ENCODE peak calls at places on chromosomes 2 and 18, in six cellular contexts. Q is transverse colon, V is brain microvascular endothelial cell, J is coronary artery, G is sigmoid colon, N is cardiac muscle cell. Z is an unnamed sample.

GRCh38 chr2:20617892-20618467 is 32.9 kb downstream of the HS1BP3 start:
- DNase-seq in Q (peak; percentile 92), V (peak; percentile 98), J (peak; percentile 100), G (peak; percentile 100), N (peak; percentile 100), Z (peak; percentile 99)

GRCh38 chr2:240898108-240898730 is 2.3 kb upstream of the MAB21L4 start:
- DNase-seq in Q (peak; percentile 35), V (no peak), J (no peak), G (peak; percentile 68), N (no peak), Z (no peak)

GRCh38 chr2:162085090-162085891 is 11.3 kb upstream of the DPP4 start:
- DNase-seq in Q (no peak), V (peak; percentile 60), J (no peak), G (no peak), N (peak; percentile 85), Z (no peak)

GRCh38 chr2:36492216-36492945 is 105.6 kb downstream of the FEZ2 start:
- DNase-seq in Q (no peak), V (no peak), J (no peak), G (no peak), N (peak; percentile 31), Z (no peak)

GRCh38 chr2:40440835-40441234 is 11.1 kb downstream of the SLC8A1 start:
- DNase-seq in Q (no peak), V (no peak), J (no peak), G (no peak), N (no peak), Z (no peak)

GRCh38 chr2:53600835-53601234 is 166.8 kb upstream of the CHAC2 start:
- DNase-seq in Q (no peak), V (peak; percentile 29), J (no peak), G (no peak), N (no peak), Z (no peak)

GRCh38 chr2:98020516-98020915 is 24.8 kb upstream of the TMEM131 start:
- DNase-seq in Q (peak; percentile 63), V (no peak), J (no peak), G (no peak), N (no peak), Z (no peak)

GRCh38 chr2:152718047-152718908 is at the start of gene ARL6IP6:
- DNase-seq in Q (peak; percentile 95), V (peak; percentile 90), J (peak; percentile 97), G (peak; percentile 95), N (peak; percentile 92), Z (peak; percentile 98)

GRCh38 chr2:136395590-136395989 is 277.6 kb upstream of the CXCR4 start:
- DNase-seq in Q (no peak), V (no peak), J (no peak), G (no peak), N (no peak), Z (no peak)

GRCh38 chr18:70459251-70459650 is 170.4 kb downstream of the SOCS6 start:
- DNase-seq in Q (no peak), V (no peak), J (no peak), G (no peak), N (no peak), Z (no peak)

GRCh38 chr2:215401896-215402379 is 33.9 kb downstream of the FN1 start:
- DNase-seq in Q (no peak), V (peak; percentile 71), J (no peak), G (no peak), N (peak; percentile 89), Z (no peak)

GRCh38 chr2:163441603-163442002 is 294.2 kb downstream of the FIGN start:
- DNase-seq in Q (no peak), V (no peak), J (no peak), G (no peak), N (no peak), Z (no peak)

GRCh38 chr18:57909620-57910019 is 106.5 kb upstream of the ATP8B1 start:
- DNase-seq in Q (no peak), V (peak; percentile 53), J (peak; percentile 36), G (no peak), N (peak; percentile 7), Z (no peak)

GRCh38 chr18:79397288-79397829 is 1.6 kb downstream of the NFATC1 start:
- DNase-seq in Q (no peak), V (no peak), J (no peak), G (peak; percentile 64), N (no peak), Z (peak; percentile 69)

GRCh38 chr2:204730588-204730987 is 185.3 kb downstream of the PARD3B start:
- DNase-seq in Q (no peak), V (no peak), J (no peak), G (no peak), N (no peak), Z (no peak)

GRCh38 chr2:171579481-171579880 is 57.2 kb downstream of the CYBRD1 start:
- DNase-seq in Q (no peak), V (no peak), J (no peak), G (no peak), N (no peak), Z (no peak)

GRCh38 chr2:105175231-105175630 is 66.3 kb upstream of the GPR45 start:
- DNase-seq in Q (no peak), V (no peak), J (no peak), G (no peak), N (no peak), Z (no peak)

GRCh38 chr2:111054791-111055627 is 65.7 kb upstream of the BCL2L11 start:
- DNase-seq in Q (no peak), V (no peak), J (no peak), G (no peak), N (no peak), Z (peak; percentile 73)

GRCh38 chr2:129935118-129935517 is 44.3 kb upstream of the RAB6C start:
- DNase-seq in Q (no peak), V (no peak), J (no peak), G (no peak), N (peak; percentile 24), Z (no peak)

GRCh38 chr2:10982931-10983701 is 71.4 kb downstream of the KCNF1 start:
- DNase-seq in Q (peak; percentile 25), V (no peak), J (no peak), G (peak; percentile 80), N (peak; percentile 45), Z (no peak)

GRCh38 chr2:10985260-10985659 is 73.5 kb downstream of the KCNF1 start:
- DNase-seq in Q (no peak), V (no peak), J (no peak), G (no peak), N (no peak), Z (no peak)

GRCh38 chr2:10981941-10982381 is 70.2 kb downstream of the KCNF1 start:
- DNase-seq in Q (no peak), V (no peak), J (no peak), G (no peak), N (no peak), Z (no peak)

GRCh38 chr2:10984418-10985130 is 72.8 kb downstream of the KCNF1 start:
- DNase-seq in Q (no peak), V (no peak), J (no peak), G (no peak), N (no peak), Z (no peak)

GRCh38 chr2:10983711-10984110 is 72.0 kb downstream of the KCNF1 start:
- DNase-seq in Q (no peak), V (no peak), J (no peak), G (no peak), N (no peak), Z (no peak)
- H3K27ac ChIP-seq in Q (peak overlapping the region; percentile 67), V (no peak overlapping the region), J (no peak overlapping the region), G (peak overlapping the region; percentile 11), N (no peak overlapping the region), Z (no peak overlapping the region)

GRCh38 chr18:27789406-27789805 is 387.5 kb downstream of the CDH2 start:
- DNase-seq in Q (no peak), V (no peak), J (no peak), G (no peak), N (no peak), Z (no peak)
- TF ChIP-seq CTCF in Q (no peak), V (no peak), J (no peak), G (no peak), N (no peak), Z (no peak)

GRCh38 chr2:231715988-231716616 is 7.8 kb downstream of the PTMA start:
- DNase-seq in Q (no peak), V (peak; percentile 58), J (no peak), G (no peak), N (peak; percentile 52), Z (peak; percentile 63)

GRCh38 chr2:231713738-231714638 is 5.7 kb downstream of the PTMA start:
- DNase-seq in Q (peak; percentile 93), V (peak; percentile 81), J (peak; percentile 90), G (peak; percentile 96), N (peak; percentile 95), Z (peak; percentile 93)

GRCh38 chr2:231714639-231715498 is 6.5 kb downstream of the PTMA start:
- DNase-seq in Q (peak; percentile 81), V (peak; percentile 47), J (peak; percentile 87), G (peak; percentile 87), N (peak; percentile 55), Z (peak; percentile 79)

GRCh38 chr2:231716641-231717280 is 8.4 kb downstream of the PTMA start:
- DNase-seq in Q (no peak), V (peak; percentile 45), J (no peak), G (peak; percentile 53), N (peak; percentile 31), Z (no peak)

DNA sequence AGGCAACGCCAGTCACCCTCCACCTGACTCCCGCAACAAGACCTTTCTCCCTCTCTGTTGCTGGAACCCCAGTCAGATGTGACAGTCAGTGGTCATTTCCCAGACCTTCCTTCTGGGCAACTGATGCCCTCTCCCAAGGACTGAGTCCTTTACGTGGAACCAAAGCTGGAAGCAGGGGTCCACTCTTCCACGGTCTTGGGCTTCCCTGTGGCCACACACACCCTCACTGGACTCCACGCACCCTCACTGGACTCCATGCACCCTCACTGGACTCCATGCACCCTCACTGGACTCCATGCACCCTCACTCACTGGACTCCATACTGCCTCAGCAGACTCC is 7.1 kb downstream of the PTMA start:
- DNase-seq in Q (no peak), V (no peak), J (no peak), G (no peak), N (no peak), Z (peak; percentile 61)
- H3K27ac ChIP-seq in Q (no peak overlapping the region), V (no peak overlapping the region), J (peak overlapping the region; percentile 4), G (no peak overlapping the region), N (peak overlapping the region; percentile 73), Z (no peak overlapping the region)

DNA sequence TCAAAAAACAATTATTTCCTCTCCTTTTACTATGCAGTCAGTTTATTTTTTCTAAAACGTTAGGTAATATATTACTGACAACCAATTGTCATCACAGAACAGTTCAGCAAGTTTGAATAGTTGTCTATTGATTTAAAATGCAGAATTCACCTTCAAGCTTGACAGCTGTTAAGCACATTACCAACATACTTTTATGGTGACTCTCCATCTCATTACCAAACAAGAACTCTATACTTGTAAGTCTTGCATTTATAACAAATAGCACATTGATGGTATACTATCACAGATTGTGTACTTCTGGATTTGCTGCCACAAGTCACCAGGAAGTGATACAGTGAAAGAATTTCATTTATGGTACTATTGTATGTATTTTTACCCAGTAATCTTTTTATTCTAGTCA is 99.4 kb upstream of the PPP1CB start:
- DNase-seq in Q (no peak), V (no peak), J (no peak), G (no peak), N (no peak), Z (no peak)
- TF ChIP-seq CTCF in Q (no peak), V (no peak), J (no peak), G (no peak), N (no peak), Z (no peak)

GRCh38 chr2:225581906-225582305 is 182.4 kb downstream of the NYAP2 start:
- DNase-seq in Q (no peak), V (no peak), J (no peak), G (no peak), N (no peak), Z (no peak)

GRCh38 chr2:225581135-225581534 is 181.6 kb downstream of the NYAP2 start:
- DNase-seq in Q (no peak), V (no peak), J (no peak), G (no peak), N (no peak), Z (no peak)

GRCh38 chr2:225584821-225585220 is 185.3 kb downstream of the NYAP2 start:
- DNase-seq in Q (no peak), V (no peak), J (no peak), G (no peak), N (no peak), Z (no peak)

GRCh38 chr2:225582355-225583116 is 183.0 kb downstream of the NYAP2 start:
- DNase-seq in Q (no peak), V (no peak), J (no peak), G (no peak), N (no peak), Z (peak; percentile 66)
- H3K27ac ChIP-seq in Q (no peak overlapping the region), V (no peak overlapping the region), J (no peak overlapping the region), G (no peak overlapping the region), N (no peak overlapping the region), Z (no peak overlapping the region)

Z was measured in kidney.